ENCODE peak calls at places on chromosomes 2 and 18, in nine cellular contexts. One of them, this sample, is unnamed.

GRCh38 chr2:107808023-107808422 is 18.7 kb upstream of the RGPD4 start:
- DNase-seq in HCT116: no peak
- DNase-seq in prostate gland: no peak
- DNase-seq in HL-60: no peak
- DNase-seq in Panc1: no peak
- DNase-seq in dorsolateral prefrontal cortex: no peak
- DNase-seq in A549: no peak
- DNase-seq in endothelial cell of umbilical vein: no peak
- DNase-seq in fibroblast of lung: no peak
- DNase-seq in this sample: no peak

GRCh38 chr2:233424028-233424951 is 70.0 kb downstream of the DGKD start:
- DNase-seq in HCT116: no peak
- DNase-seq in prostate gland: no peak
- DNase-seq in HL-60: no peak
- DNase-seq in Panc1: no peak
- DNase-seq in dorsolateral prefrontal cortex: no peak
- DNase-seq in A549: no peak
- DNase-seq in endothelial cell of umbilical vein: no peak
- DNase-seq in fibroblast of lung: no peak
- DNase-seq in this sample: no peak

GRCh38 chr2:196587739-196588138 is 51.8 kb upstream of the CCDC150 start:
- DNase-seq in HCT116: no peak
- DNase-seq in prostate gland: no peak
- DNase-seq in HL-60: no peak
- DNase-seq in Panc1: no peak
- DNase-seq in dorsolateral prefrontal cortex: no peak
- DNase-seq in A549: no peak
- DNase-seq in endothelial cell of umbilical vein: no peak
- DNase-seq in fibroblast of lung: no peak
- DNase-seq in this sample: no peak

GRCh38 chr2:237827421-237827987 is 28.9 kb downstream of the RBM44 start:
- DNase-seq in HCT116: no peak
- DNase-seq in prostate gland: no peak
- DNase-seq in HL-60: no peak
- DNase-seq in Panc1: no peak
- DNase-seq in dorsolateral prefrontal cortex: no peak
- DNase-seq in A549: no peak
- DNase-seq in endothelial cell of umbilical vein: no peak
- DNase-seq in fibroblast of lung: no peak
- DNase-seq in this sample: no peak

GRCh38 chr2:202944403-202944802 is 32.3 kb downstream of the CARF start:
- DNase-seq in HCT116: no peak
- DNase-seq in prostate gland: no peak
- DNase-seq in HL-60: no peak
- DNase-seq in Panc1: no peak
- DNase-seq in dorsolateral prefrontal cortex: no peak
- DNase-seq in A549: no peak
- DNase-seq in endothelial cell of umbilical vein: no peak
- DNase-seq in fibroblast of lung: peak
- DNase-seq in this sample: no peak

GRCh38 chr2:113080134-113080533 is 12.4 kb downstream of the IL1F10 start:
- DNase-seq in HCT116: peak
- DNase-seq in prostate gland: peak
- DNase-seq in HL-60: no peak
- DNase-seq in Panc1: peak
- DNase-seq in dorsolateral prefrontal cortex: no peak
- DNase-seq in A549: peak
- DNase-seq in endothelial cell of umbilical vein: peak
- DNase-seq in fibroblast of lung: peak
- DNase-seq in this sample: no peak

GRCh38 chr2:66438498-66439290 is 3.8 kb downstream of the MEIS1 start:
- DNase-seq in HCT116: no peak
- DNase-seq in prostate gland: no peak
- DNase-seq in HL-60: no peak
- DNase-seq in Panc1: no peak
- DNase-seq in dorsolateral prefrontal cortex: no peak
- DNase-seq in A549: no peak
- DNase-seq in endothelial cell of umbilical vein: peak
- DNase-seq in fibroblast of lung: no peak
- DNase-seq in this sample: no peak

GRCh38 chr2:221097949-221098348 is 474.2 kb downstream of the EPHA4 start:
- DNase-seq in HCT116: no peak
- DNase-seq in prostate gland: no peak
- DNase-seq in HL-60: no peak
- DNase-seq in Panc1: no peak
- DNase-seq in dorsolateral prefrontal cortex: no peak
- DNase-seq in A549: no peak
- DNase-seq in endothelial cell of umbilical vein: no peak
- DNase-seq in fibroblast of lung: no peak
- DNase-seq in this sample: no peak

GRCh38 chr2:237581751-237582746 is 8.5 kb downstream of the RAB17 start:
- DNase-seq in HCT116: no peak
- DNase-seq in prostate gland: peak
- DNase-seq in HL-60: no peak
- DNase-seq in Panc1: no peak
- DNase-seq in dorsolateral prefrontal cortex: no peak
- DNase-seq in A549: no peak
- DNase-seq in endothelial cell of umbilical vein: peak
- DNase-seq in fibroblast of lung: peak
- DNase-seq in this sample: no peak

GRCh38 chr2:38601463-38602135 is 1.1 kb downstream of the HNRNPLL start:
- DNase-seq in HCT116: no peak
- DNase-seq in prostate gland: no peak
- DNase-seq in HL-60: no peak
- DNase-seq in Panc1: no peak
- DNase-seq in dorsolateral prefrontal cortex: no peak
- DNase-seq in A549: no peak
- DNase-seq in endothelial cell of umbilical vein: peak
- DNase-seq in fibroblast of lung: peak
- DNase-seq in this sample: no peak

GRCh38 chr2:186639939-186640338 is 50.1 kb downstream of the ITGAV start:
- DNase-seq in HCT116: no peak
- DNase-seq in prostate gland: no peak
- DNase-seq in HL-60: no peak
- DNase-seq in Panc1: no peak
- DNase-seq in dorsolateral prefrontal cortex: no peak
- DNase-seq in A549: no peak
- DNase-seq in endothelial cell of umbilical vein: no peak
- DNase-seq in fibroblast of lung: no peak
- DNase-seq in this sample: no peak

GRCh38 chr2:23901966-23902942 is 24.7 kb downstream of the ATAD2B start:
- DNase-seq in HCT116: no peak
- DNase-seq in prostate gland: no peak
- DNase-seq in HL-60: peak
- DNase-seq in Panc1: no peak
- DNase-seq in dorsolateral prefrontal cortex: no peak
- DNase-seq in A549: no peak
- DNase-seq in endothelial cell of umbilical vein: no peak
- DNase-seq in fibroblast of lung: peak
- DNase-seq in this sample: no peak

GRCh38 chr2:23904215-23904614 is 22.7 kb downstream of the ATAD2B start:
- DNase-seq in HCT116: no peak
- DNase-seq in prostate gland: no peak
- DNase-seq in HL-60: no peak
- DNase-seq in Panc1: no peak
- DNase-seq in dorsolateral prefrontal cortex: no peak
- DNase-seq in A549: no peak
- DNase-seq in endothelial cell of umbilical vein: no peak
- DNase-seq in fibroblast of lung: no peak
- DNase-seq in this sample: no peak

GRCh38 chr2:23903034-23903433 is 23.9 kb downstream of the ATAD2B start:
- DNase-seq in HCT116: no peak
- DNase-seq in prostate gland: no peak
- DNase-seq in HL-60: no peak
- DNase-seq in Panc1: no peak
- DNase-seq in dorsolateral prefrontal cortex: no peak
- DNase-seq in A549: no peak
- DNase-seq in endothelial cell of umbilical vein: no peak
- DNase-seq in fibroblast of lung: no peak
- DNase-seq in this sample: no peak

GRCh38 chr2:23904692-23905091 is 22.2 kb downstream of the ATAD2B start:
- DNase-seq in HCT116: no peak
- DNase-seq in prostate gland: no peak
- DNase-seq in HL-60: no peak
- DNase-seq in Panc1: no peak
- DNase-seq in dorsolateral prefrontal cortex: no peak
- DNase-seq in A549: no peak
- DNase-seq in endothelial cell of umbilical vein: peak
- DNase-seq in fibroblast of lung: peak
- DNase-seq in this sample: no peak

DNA sequence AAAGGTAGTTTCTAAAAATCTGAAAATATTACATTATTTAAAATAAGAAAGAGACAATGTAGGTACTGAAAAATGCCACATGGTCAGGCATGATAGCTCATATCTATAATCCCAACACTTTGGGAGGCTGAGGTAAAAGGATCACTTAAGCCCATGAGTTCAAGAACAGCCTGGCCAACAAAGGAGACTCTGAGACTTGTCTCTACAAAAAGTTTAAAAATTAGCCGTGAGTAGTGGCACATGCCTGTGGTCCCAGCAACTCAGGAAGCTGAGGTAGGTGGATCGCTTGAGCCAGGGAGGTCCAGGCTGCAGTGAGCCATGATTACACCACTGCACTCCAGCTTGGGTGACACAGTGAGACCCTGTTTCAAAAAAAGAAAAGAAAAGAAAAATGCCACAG is 21.8 kb downstream of the ATAD2B start:
- DNase-seq in HCT116: no peak
- DNase-seq in prostate gland: no peak
- DNase-seq in HL-60: no peak
- DNase-seq in Panc1: no peak
- DNase-seq in dorsolateral prefrontal cortex: no peak
- DNase-seq in A549: no peak
- DNase-seq in endothelial cell of umbilical vein: no peak
- DNase-seq in fibroblast of lung: no peak
- DNase-seq in this sample: no peak
- H3K27ac ChIP-seq in HCT116: no peak
- H3K27ac ChIP-seq in prostate gland: no peak
- H3K27ac ChIP-seq in HL-60: no peak
- H3K27ac ChIP-seq in Panc1: no peak
- H3K27ac ChIP-seq in dorsolateral prefrontal cortex: no peak
- H3K27ac ChIP-seq in A549: no peak
- H3K27ac ChIP-seq in endothelial cell of umbilical vein: no peak
- H3K27ac ChIP-seq in fibroblast of lung: peak
- H3K27ac ChIP-seq in this sample: no peak

DNA sequence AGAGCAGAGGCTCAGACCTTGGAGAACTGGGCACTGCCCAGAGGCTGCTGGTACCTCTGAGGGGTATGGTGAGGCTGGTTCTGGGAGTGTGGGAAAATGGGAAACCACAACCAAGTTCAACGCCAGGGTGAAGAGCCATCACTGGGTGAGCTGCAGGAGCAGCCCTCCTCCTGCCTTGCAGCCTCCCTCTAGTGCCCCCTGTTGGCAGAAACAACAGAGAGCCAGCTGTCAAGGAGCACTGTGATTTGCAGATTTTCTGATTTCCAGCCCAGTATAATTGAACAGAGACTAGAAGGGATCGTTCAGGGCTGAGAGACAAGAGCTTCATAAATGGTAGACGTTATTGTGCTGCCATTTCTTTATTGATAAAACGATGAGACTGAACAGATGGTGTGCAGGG is 50.5 kb downstream of the MAPK4 start:
- DNase-seq in HCT116: no peak
- DNase-seq in prostate gland: no peak
- DNase-seq in HL-60: no peak
- DNase-seq in Panc1: no peak
- DNase-seq in dorsolateral prefrontal cortex: no peak
- DNase-seq in A549: no peak
- DNase-seq in endothelial cell of umbilical vein: no peak
- DNase-seq in fibroblast of lung: no peak
- DNase-seq in this sample: no peak
- TF ChIP-seq CTCF in HCT116: peak
- TF ChIP-seq CTCF in prostate gland: no peak
- TF ChIP-seq CTCF in HL-60: peak
- TF ChIP-seq CTCF in Panc1: no peak
- TF ChIP-seq CTCF in dorsolateral prefrontal cortex: no peak
- TF ChIP-seq CTCF in A549: no peak
- TF ChIP-seq CTCF in endothelial cell of umbilical vein: no peak
- TF ChIP-seq CTCF in fibroblast of lung: no peak
- TF ChIP-seq CTCF in this sample: no peak

GRCh38 chr2:151292546-151292945 is 3.1 kb upstream of the NMI start:
- DNase-seq in HCT116: no peak
- DNase-seq in prostate gland: no peak
- DNase-seq in HL-60: no peak
- DNase-seq in Panc1: no peak
- DNase-seq in dorsolateral prefrontal cortex: no peak
- DNase-seq in A549: no peak
- DNase-seq in endothelial cell of umbilical vein: no peak
- DNase-seq in fibroblast of lung: no peak
- DNase-seq in this sample: no peak

GRCh38 chr2:151291224-151291623 is 1.8 kb upstream of the NMI start:
- DNase-seq in HCT116: no peak
- DNase-seq in prostate gland: no peak
- DNase-seq in HL-60: no peak
- DNase-seq in Panc1: no peak
- DNase-seq in dorsolateral prefrontal cortex: no peak
- DNase-seq in A549: no peak
- DNase-seq in endothelial cell of umbilical vein: no peak
- DNase-seq in fibroblast of lung: no peak
- DNase-seq in this sample: no peak

GRCh38 chr2:151292124-151292523 is 2.7 kb upstream of the NMI start:
- DNase-seq in HCT116: no peak
- DNase-seq in prostate gland: no peak
- DNase-seq in HL-60: no peak
- DNase-seq in Panc1: no peak
- DNase-seq in dorsolateral prefrontal cortex: no peak
- DNase-seq in A549: no peak
- DNase-seq in endothelial cell of umbilical vein: no peak
- DNase-seq in fibroblast of lung: no peak
- DNase-seq in this sample: no peak

GRCh38 chr2:151289972-151290335 is 486 bp upstream of the NMI start:
- DNase-seq in HCT116: no peak
- DNase-seq in prostate gland: no peak
- DNase-seq in HL-60: peak
- DNase-seq in Panc1: no peak
- DNase-seq in dorsolateral prefrontal cortex: no peak
- DNase-seq in A549: peak
- DNase-seq in endothelial cell of umbilical vein: no peak
- DNase-seq in fibroblast of lung: peak
- DNase-seq in this sample: no peak

GRCh38 chr2:151290467-151290866 is 999 bp upstream of the NMI start:
- DNase-seq in HCT116: no peak
- DNase-seq in prostate gland: no peak
- DNase-seq in HL-60: no peak
- DNase-seq in Panc1: no peak
- DNase-seq in dorsolateral prefrontal cortex: no peak
- DNase-seq in A549: no peak
- DNase-seq in endothelial cell of umbilical vein: peak
- DNase-seq in fibroblast of lung: no peak
- DNase-seq in this sample: no peak
- H3K27ac ChIP-seq in HCT116: no peak
- H3K27ac ChIP-seq in prostate gland: peak
- H3K27ac ChIP-seq in HL-60: peak
- H3K27ac ChIP-seq in Panc1: peak
- H3K27ac ChIP-seq in dorsolateral prefrontal cortex: peak
- H3K27ac ChIP-seq in A549: peak
- H3K27ac ChIP-seq in endothelial cell of umbilical vein: peak
- H3K27ac ChIP-seq in fibroblast of lung: peak
- H3K27ac ChIP-seq in this sample: peak

GRCh38 chr2:185014076-185014475 is 415.7 kb downstream of the ZNF804A start:
- DNase-seq in HCT116: no peak
- DNase-seq in prostate gland: no peak
- DNase-seq in HL-60: no peak
- DNase-seq in Panc1: no peak
- DNase-seq in dorsolateral prefrontal cortex: no peak
- DNase-seq in A549: no peak
- DNase-seq in endothelial cell of umbilical vein: no peak
- DNase-seq in fibroblast of lung: no peak
- DNase-seq in this sample: no peak

GRCh38 chr2:185012643-185013042 is 414.3 kb downstream of the ZNF804A start:
- DNase-seq in HCT116: peak
- DNase-seq in prostate gland: no peak
- DNase-seq in HL-60: no peak
- DNase-seq in Panc1: no peak
- DNase-seq in dorsolateral prefrontal cortex: no peak
- DNase-seq in A549: no peak
- DNase-seq in endothelial cell of umbilical vein: no peak
- DNase-seq in fibroblast of lung: peak
- DNase-seq in this sample: no peak
- TF ChIP-seq CTCF in HCT116: no peak
- TF ChIP-seq CTCF in prostate gland: no peak
- TF ChIP-seq CTCF in HL-60: no peak
- TF ChIP-seq CTCF in Panc1: no peak
- TF ChIP-seq CTCF in dorsolateral prefrontal cortex: no peak
- TF ChIP-seq CTCF in A549: no peak
- TF ChIP-seq CTCF in endothelial cell of umbilical vein: no peak
- TF ChIP-seq CTCF in fibroblast of lung: no peak
- TF ChIP-seq CTCF in this sample: no peak